ENCODE peak calls at places on chromosome 1, in four cellular contexts. I is left colon, A is RWPE1, F is IMR-90. D is an unnamed sample.

GRCh38 chr1:171998711-171999110 is 157.4 kb downstream of the DNM3 start:
- DNase-seq in A (no peak), F (peak; percentile 38), I (no peak), D (no peak)

GRCh38 chr1:216606047-216606637 is 117.1 kb downstream of the ESRRG start:
- DNase-seq in I (no peak), F (no peak), A (no peak), D (no peak)

GRCh38 chr1:168116327-168116799 is 20.4 kb downstream of the GPR161 start:
- DNase-seq in F (no peak), I (peak; percentile 79), A (no peak), D (no peak)

GRCh38 chr1:37853157-37853556 is 6.2 kb downstream of the MTF1 start:
- DNase-seq in A (no peak), I (no peak), F (no peak), D (no peak)

GRCh38 chr1:8699679-8700078 is 117.8 kb downstream of the RERE start:
- DNase-seq in F (no peak), I (no peak), A (no peak), D (no peak)

GRCh38 chr1:59054172-59054571 is 242.7 kb upstream of the FGGY start:
- DNase-seq in A (no peak), I (no peak), F (no peak), D (no peak)

GRCh38 chr1:192849442-192849841 is 40.6 kb downstream of the RGS2 start:
- DNase-seq in F (no peak), I (no peak), A (no peak), D (no peak)

GRCh38 chr1:100604372-100604771 is 66.4 kb downstream of the GPR88 start:
- DNase-seq in I (no peak), A (no peak), F (no peak), D (no peak)

GRCh38 chr1:166857995-166858394 is 18.1 kb downstream of the TADA1 start:
- DNase-seq in I (no peak), F (no peak), A (no peak), D (no peak)

GRCh38 chr1:156583821-156584622 is 4.5 kb downstream of the TTC24 start:
- DNase-seq in F (peak; percentile 84), A (peak; percentile 66), I (peak; percentile 66), D (peak; percentile 68)

GRCh38 chr1:31666290-31666963 is 21.8 kb upstream of the PEF1 start:
- DNase-seq in A (peak; percentile 66), F (peak; percentile 46), I (peak; percentile 93), D (no peak)

D was measured in stimulated activated naive CD8-positive, alpha-beta T cell treated with anti-CD3 and anti-CD28 coated beads, Interleukin-15, amount 100 ng/mL, for 72 hours.